ENCODE peak calls at places on chromosome 18, in four cellular contexts. One of them, this sample, is unnamed.

GRCh38 chr18:48405108-48405507 is 4.1 kb downstream of the ZBTB7C start:
- DNase-seq in immature natural killer cell: no peak
- DNase-seq in T1000: no peak
- DNase-seq in stimulated activated CD4-positive, alpha-beta T cell treated with anti-CD3 and anti-CD28 coated beads, Interleukin-2, amount 100 ng/mL, for 48 hours: no peak
- DNase-seq in this sample: no peak

GRCh38 chr18:11663630-11664029 is 25.4 kb upstream of the GNAL start:
- DNase-seq in immature natural killer cell: no peak
- DNase-seq in T1000: no peak
- DNase-seq in stimulated activated CD4-positive, alpha-beta T cell treated with anti-CD3 and anti-CD28 coated beads, Interleukin-2, amount 100 ng/mL, for 48 hours: no peak
- DNase-seq in this sample: no peak

GRCh38 chr18:69898241-69898861 is 49.3 kb downstream of the CD226 start:
- DNase-seq in immature natural killer cell: peak; percentile 67
- DNase-seq in T1000: no peak
- DNase-seq in stimulated activated CD4-positive, alpha-beta T cell treated with anti-CD3 and anti-CD28 coated beads, Interleukin-2, amount 100 ng/mL, for 48 hours: no peak
- DNase-seq in this sample: no peak

GRCh38 chr18:79866889-79867574 is 69.3 kb downstream of the KCNG2 start:
- DNase-seq in immature natural killer cell: no peak
- DNase-seq in T1000: no peak
- DNase-seq in stimulated activated CD4-positive, alpha-beta T cell treated with anti-CD3 and anti-CD28 coated beads, Interleukin-2, amount 100 ng/mL, for 48 hours: no peak
- DNase-seq in this sample: no peak

GRCh38 chr18:13126966-13127598 is 91.5 kb upstream of the LDLRAD4 start:
- DNase-seq in immature natural killer cell: no peak
- DNase-seq in T1000: no peak
- DNase-seq in stimulated activated CD4-positive, alpha-beta T cell treated with anti-CD3 and anti-CD28 coated beads, Interleukin-2, amount 100 ng/mL, for 48 hours: no peak
- DNase-seq in this sample: no peak

GRCh38 chr18:56200381-56200831 is 438.0 kb downstream of the TXNL1 start:
- DNase-seq in immature natural killer cell: no peak
- DNase-seq in T1000: no peak
- DNase-seq in stimulated activated CD4-positive, alpha-beta T cell treated with anti-CD3 and anti-CD28 coated beads, Interleukin-2, amount 100 ng/mL, for 48 hours: no peak
- DNase-seq in this sample: no peak

GRCh38 chr18:31454066-31454708 is 6.6 kb downstream of the DSG3 start:
- DNase-seq in immature natural killer cell: no peak
- DNase-seq in T1000: peak; percentile 4
- DNase-seq in stimulated activated CD4-positive, alpha-beta T cell treated with anti-CD3 and anti-CD28 coated beads, Interleukin-2, amount 100 ng/mL, for 48 hours: no peak
- DNase-seq in this sample: no peak

GRCh38 chr18:5461056-5461455 is 82.7 kb downstream of the EPB41L3 start:
- DNase-seq in immature natural killer cell: no peak
- DNase-seq in T1000: no peak
- DNase-seq in stimulated activated CD4-positive, alpha-beta T cell treated with anti-CD3 and anti-CD28 coated beads, Interleukin-2, amount 100 ng/mL, for 48 hours: no peak
- DNase-seq in this sample: no peak

GRCh38 chr18:48996901-48997463 is 46.2 kb upstream of the SMAD7 start:
- DNase-seq in immature natural killer cell: peak; percentile 38
- DNase-seq in T1000: peak; percentile 54
- DNase-seq in stimulated activated CD4-positive, alpha-beta T cell treated with anti-CD3 and anti-CD28 coated beads, Interleukin-2, amount 100 ng/mL, for 48 hours: no peak
- DNase-seq in this sample: no peak

GRCh38 chr18:61991201-61991600 is 98.4 kb upstream of the RNF152 start:
- DNase-seq in immature natural killer cell: no peak
- DNase-seq in T1000: no peak
- DNase-seq in stimulated activated CD4-positive, alpha-beta T cell treated with anti-CD3 and anti-CD28 coated beads, Interleukin-2, amount 100 ng/mL, for 48 hours: no peak
- DNase-seq in this sample: no peak

GRCh38 chr18:66548747-66549146 is 55.1 kb downstream of the CDH19 start:
- DNase-seq in immature natural killer cell: no peak
- DNase-seq in T1000: no peak
- DNase-seq in stimulated activated CD4-positive, alpha-beta T cell treated with anti-CD3 and anti-CD28 coated beads, Interleukin-2, amount 100 ng/mL, for 48 hours: no peak
- DNase-seq in this sample: no peak

GRCh38 chr18:32470136-32470712 is 458 bp downstream of the GAREM1 start:
- DNase-seq in immature natural killer cell: no peak
- DNase-seq in T1000: no peak
- DNase-seq in stimulated activated CD4-positive, alpha-beta T cell treated with anti-CD3 and anti-CD28 coated beads, Interleukin-2, amount 100 ng/mL, for 48 hours: no peak
- DNase-seq in this sample: no peak

GRCh38 chr18:63992751-63993150 is 22.9 kb downstream of the SERPINB8 start:
- DNase-seq in immature natural killer cell: no peak
- DNase-seq in T1000: no peak
- DNase-seq in stimulated activated CD4-positive, alpha-beta T cell treated with anti-CD3 and anti-CD28 coated beads, Interleukin-2, amount 100 ng/mL, for 48 hours: no peak
- DNase-seq in this sample: no peak

GRCh38 chr18:22020127-22020866 is 149.1 kb upstream of the GATA6 start:
- DNase-seq in immature natural killer cell: no peak
- DNase-seq in T1000: no peak
- DNase-seq in stimulated activated CD4-positive, alpha-beta T cell treated with anti-CD3 and anti-CD28 coated beads, Interleukin-2, amount 100 ng/mL, for 48 hours: no peak
- DNase-seq in this sample: no peak

GRCh38 chr18:57816208-57816999 is 13.3 kb upstream of the ATP8B1 start:
- DNase-seq in immature natural killer cell: no peak
- DNase-seq in T1000: no peak
- DNase-seq in stimulated activated CD4-positive, alpha-beta T cell treated with anti-CD3 and anti-CD28 coated beads, Interleukin-2, amount 100 ng/mL, for 48 hours: no peak
- DNase-seq in this sample: no peak

GRCh38 chr18:24443870-24444269 is 16.6 kb upstream of the HRH4 start:
- DNase-seq in immature natural killer cell: no peak
- DNase-seq in T1000: no peak
- DNase-seq in stimulated activated CD4-positive, alpha-beta T cell treated with anti-CD3 and anti-CD28 coated beads, Interleukin-2, amount 100 ng/mL, for 48 hours: no peak
- DNase-seq in this sample: no peak

GRCh38 chr18:58417752-58418151 is 211.1 kb downstream of the ALPK2 start:
- DNase-seq in immature natural killer cell: no peak
- DNase-seq in T1000: no peak
- DNase-seq in stimulated activated CD4-positive, alpha-beta T cell treated with anti-CD3 and anti-CD28 coated beads, Interleukin-2, amount 100 ng/mL, for 48 hours: no peak
- DNase-seq in this sample: no peak

GRCh38 chr18:73520229-73520628 is 627.4 kb downstream of the FBXO15 start:
- DNase-seq in immature natural killer cell: no peak
- DNase-seq in T1000: no peak
- DNase-seq in stimulated activated CD4-positive, alpha-beta T cell treated with anti-CD3 and anti-CD28 coated beads, Interleukin-2, amount 100 ng/mL, for 48 hours: no peak
- DNase-seq in this sample: no peak

GRCh38 chr18:41004320-41004719 is 950.7 kb upstream of the PIK3C3 start:
- DNase-seq in immature natural killer cell: no peak
- DNase-seq in T1000: no peak
- DNase-seq in stimulated activated CD4-positive, alpha-beta T cell treated with anti-CD3 and anti-CD28 coated beads, Interleukin-2, amount 100 ng/mL, for 48 hours: no peak
- DNase-seq in this sample: no peak